ENCODE peak calls at places on chromosomes 4 and X, in five cellular contexts. L, I, J, G and Q are unnamed samples.

GRCh38 chr4:101198741-101199339 is 148.5 kb downstream of the PPP3CA start:
- DNase-seq in L (no peak), I (no peak), J (no peak), G (no peak), Q (no peak)

GRCh38 chrX:23959781-23960180 is 52.0 kb downstream of the CXorf58 start:
- DNase-seq in L (no peak), I (no peak), J (no peak), G (no peak), Q (no peak)

GRCh38 chrX:101078716-101079115 is at the start of gene TMEM35A:
- DNase-seq in L (no peak), I (no peak), J (no peak), G (no peak), Q (peak; percentile 24)

GRCh38 chr4:124997124-124997523 is 284.6 kb upstream of the ANKRD50 start:
- DNase-seq in L (no peak), I (no peak), J (no peak), G (no peak), Q (no peak)

GRCh38 chr4:81913427-81913878 is 441.7 kb upstream of the RASGEF1B start:
- DNase-seq in L (no peak), I (peak; percentile 17), J (no peak), G (peak; percentile 37), Q (peak; percentile 83)

GRCh38 chr4:3809451-3810110 is 43.4 kb downstream of the ADRA2C start:
- DNase-seq in L (no peak), I (no peak), J (no peak), G (no peak), Q (no peak)

GRCh38 chr4:86043755-86044592 is 315.9 kb downstream of the MAPK10 start:
- DNase-seq in L (no peak), I (no peak), J (no peak), G (peak; percentile 60), Q (peak; percentile 59)

GRCh38 chr4:180380733-180381132 is 1862.5 kb upstream of the TENM3 start:
- DNase-seq in L (no peak), I (no peak), J (no peak), G (no peak), Q (no peak)

GRCh38 chr4:174244441-174244840 is 39.0 kb downstream of the FBXO8 start:
- DNase-seq in L (no peak), I (no peak), J (no peak), G (no peak), Q (no peak)

GRCh38 chr4:98938386-98938785 is 9.5 kb upstream of the EIF4E start:
- DNase-seq in L (no peak), I (no peak), J (no peak), G (no peak), Q (no peak)

GRCh38 chrX:7414753-7415152 is 266.8 kb upstream of the PUDP start:
- DNase-seq in L (no peak), I (no peak), J (no peak), G (no peak), Q (no peak)

GRCh38 chr4:109294468-109295020 is 7.9 kb downstream of the COL25A1 start:
- DNase-seq in L (no peak), I (no peak), J (no peak), G (peak; percentile 95), Q (no peak)

GRCh38 chr4:36676139-36677050 is 395.0 kb downstream of the DTHD1 start:
- DNase-seq in L (no peak), I (no peak), J (no peak), G (no peak), Q (peak; percentile 49)

GRCh38 chr4:141884070-141884469 is 247.7 kb downstream of the IL15 start:
- DNase-seq in L (no peak), I (no peak), J (no peak), G (peak; percentile 2), Q (no peak)

GRCh38 chr4:123750044-123750443 is 353.4 kb downstream of the SPRY1 start:
- DNase-seq in L (no peak), I (peak; percentile 40), J (no peak), G (peak; percentile 56), Q (peak; percentile 96)

GRCh38 chr4:721261-722171 is 15.9 kb downstream of the PCGF3 start:
- DNase-seq in L (no peak), I (no peak), J (no peak), G (peak; percentile 81), Q (no peak)

GRCh38 chr4:186881521-186882220 is 158.0 kb upstream of the FAT1 start:
- DNase-seq in L (no peak), I (no peak), J (no peak), G (no peak), Q (no peak)

GRCh38 chrX:14837155-14837554 is 35.7 kb downstream of the FANCB start:
- DNase-seq in L (no peak), I (no peak), J (no peak), G (no peak), Q (no peak)

GRCh38 chr4:168713193-168713592 is 216.3 kb downstream of the PALLD start:
- DNase-seq in L (no peak), I (no peak), J (no peak), G (no peak), Q (no peak)

GRCh38 chr4:11471613-11472012 is 42.9 kb upstream of the HS3ST1 start:
- DNase-seq in L (no peak), I (no peak), J (no peak), G (no peak), Q (no peak)

GRCh38 chr4:80112236-80112635 is 39.2 kb upstream of the ANTXR2 start:
- DNase-seq in L (peak; percentile 30), I (no peak), J (no peak), G (no peak), Q (no peak)

GRCh38 chr4:166422475-166422874 is 549.4 kb downstream of the TLL1 start:
- DNase-seq in L (no peak), I (no peak), J (no peak), G (no peak), Q (no peak)

GRCh38 chr4:75036046-75036445 is 103.1 kb downstream of the PARM1 start:
- DNase-seq in L (no peak), I (no peak), J (no peak), G (no peak), Q (no peak)

GRCh38 chr4:59553739-59554126 is 1646.4 kb upstream of the ADGRL3 start:
- DNase-seq in L (no peak), I (no peak), J (no peak), G (no peak), Q (peak; percentile 85)

GRCh38 chr4:788006-788635 is 37.8 kb downstream of the CPLX1 start:
- DNase-seq in L (peak; percentile 8), I (no peak), J (no peak), G (no peak), Q (no peak)

GRCh38 chr4:157992948-157993839 is 179.6 kb downstream of the GASK1B start:
- DNase-seq in L (no peak), I (no peak), J (no peak), G (no peak), Q (no peak)

GRCh38 chr4:99510721-99511120 is at the start of gene C4orf17:
- DNase-seq in L (no peak), I (no peak), J (no peak), G (no peak), Q (no peak)

GRCh38 chr4:2442175-2442993 is 23.6 kb downstream of the CFAP99 start:
- DNase-seq in L (no peak), I (no peak), J (no peak), G (peak; percentile 24), Q (no peak)

GRCh38 chrX:124211312-124211942 is 121.0 kb upstream of the TEX13D start:
- DNase-seq in L (no peak), I (no peak), J (no peak), G (peak; percentile 73), Q (peak; percentile 12)

GRCh38 chr4:147157860-147158701 is 212.4 kb upstream of the TTC29 start:
- DNase-seq in L (no peak), I (peak; percentile 12), J (peak; percentile 36), G (peak; percentile 60), Q (peak; percentile 52)

GRCh38 chr4:166662266-166662843 is 571.9 kb downstream of the SPOCK3 start:
- DNase-seq in L (no peak), I (no peak), J (no peak), G (no peak), Q (no peak)

GRCh38 chrX:25998687-25999086 is 139.5 kb upstream of the MAGEB18 start:
- DNase-seq in L (no peak), I (no peak), J (no peak), G (no peak), Q (no peak)

GRCh38 chr4:3317656-3318211 is 24.9 kb downstream of the RGS12 start:
- DNase-seq in L (no peak), I (no peak), J (no peak), G (no peak), Q (no peak)

GRCh38 chr4:40995850-40996249 is 218.5 kb downstream of the APBB2 start:
- DNase-seq in L (no peak), I (no peak), J (no peak), G (no peak), Q (no peak)

GRCh38 chrX:125289209-125289608 is 30.5 kb upstream of the TEX13C start:
- DNase-seq in L (no peak), I (no peak), J (no peak), G (no peak), Q (no peak)

GRCh38 chr4:134027931-134028330 is 173.7 kb downstream of the PABPC4L start:
- DNase-seq in L (no peak), I (peak; percentile 8), J (no peak), G (peak; percentile 14), Q (peak; percentile 3)

GRCh38 chr4:26490980-26491284 is 648 bp upstream of the CCKAR start:
- DNase-seq in L (no peak), I (no peak), J (no peak), G (no peak), Q (no peak)

DNA sequence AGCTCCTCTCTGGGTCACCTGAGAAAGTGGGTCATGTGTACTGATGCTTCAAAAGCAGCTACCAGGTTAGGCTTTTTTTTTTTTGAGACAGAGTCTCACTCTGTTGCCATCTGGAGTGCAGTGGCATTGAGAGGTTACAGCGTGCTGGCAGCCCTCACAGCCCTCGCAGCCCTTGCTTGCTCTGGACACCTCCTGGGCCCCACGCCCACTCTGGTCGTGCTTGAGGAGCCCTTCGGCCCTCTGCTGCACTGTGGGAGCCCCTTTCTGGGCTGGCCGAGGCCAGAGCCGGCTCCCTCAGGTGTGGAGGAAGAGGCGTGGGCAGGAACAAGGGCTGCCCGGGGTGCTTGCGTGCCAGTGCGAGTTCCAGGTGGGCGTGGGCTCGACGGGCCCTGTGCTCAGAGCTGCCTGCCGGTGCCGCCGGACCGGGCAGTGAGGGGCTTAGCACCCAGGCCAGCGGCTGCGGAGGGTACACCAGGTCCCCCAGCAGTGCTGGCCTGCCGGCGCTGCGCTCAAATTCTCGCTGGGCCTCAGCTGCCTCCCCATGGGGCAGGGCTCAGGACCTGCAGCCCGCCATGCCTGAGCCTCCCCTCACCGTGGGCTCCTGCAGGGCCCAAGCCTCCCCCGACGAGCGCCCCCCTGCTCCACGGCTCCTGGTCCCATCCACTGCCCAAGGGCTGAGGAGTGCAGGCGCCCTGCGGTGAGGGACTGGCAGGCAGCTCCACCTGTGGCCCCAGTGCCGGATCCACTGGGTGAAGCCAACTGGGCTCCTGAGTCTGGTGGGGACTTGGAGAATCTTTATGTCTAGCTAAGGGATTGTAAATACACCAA is 49.3 kb upstream of the IL21 start:
- DNase-seq in L (no peak), I (no peak), J (no peak), G (no peak), Q (no peak)
- H3K4me1 ChIP-seq in L (peaks cover 13% of the 10 kb centered on the region), I (peaks cover 22% of the 10 kb centered on the region), J (no peaks in the 10 kb centered on the region), G (no peaks in the 10 kb centered on the region), Q (peaks cover 2% of the 10 kb centered on the region)

GRCh38 chr4:128549636-128550035 is 259.9 kb upstream of the JADE1 start:
- DNase-seq in L (no peak), I (no peak), J (no peak), G (no peak), Q (no peak)
- H3K36me3 ChIP-seq in L (no peaks in the 10 kb centered on the region), I (no peaks in the 10 kb centered on the region), J (no peaks in the 10 kb centered on the region), G (no peaks in the 10 kb centered on the region), Q (no peaks in the 10 kb centered on the region)

GRCh38 chr4:153472122-153473037 is 6.2 kb downstream of the TMEM131L start:
- DNase-seq in L (no peak), I (no peak), J (no peak), G (no peak), Q (no peak)
- H3K4me1 ChIP-seq in L (peaks cover 21% of the 10 kb centered on the region), I (peaks cover 28% of the 10 kb centered on the region), J (no peaks in the 10 kb centered on the region), G (peaks cover 20% of the 10 kb centered on the region), Q (no peaks in the 10 kb centered on the region)

GRCh38 chrX:71573591-71573990 is 4.6 kb upstream of the GCNA start:
- DNase-seq in L (no peak), I (no peak), J (no peak), G (no peak), Q (no peak)
- H3K36me3 ChIP-seq in L (no peaks in the 10 kb centered on the region), I (peaks cover 4% of the 10 kb centered on the region), J (peaks cover 83% of the 10 kb centered on the region), G (peaks cover 49% of the 10 kb centered on the region), Q (peaks cover 78% of the 10 kb centered on the region)